ENCODE peak calls at places on chromosomes 11 and 22, in nine cellular contexts. One of them, this sample, is unnamed.

GRCh38 chr11:68269414-68270081 is 2.2 kb downstream of the C11orf24 start:
- DNase-seq in heart left ventricle: peak
- DNase-seq in Peyer's patch: no peak
- DNase-seq in lower lobe of right lung: no peak
- DNase-seq in PC-3: peak
- DNase-seq in adrenal gland: no peak
- DNase-seq in HCT116: no peak
- DNase-seq in mammary epithelial cell: peak
- DNase-seq in psoas muscle: no peak
- DNase-seq in this sample: no peak

GRCh38 chr11:9626778-9627394 is 37.0 kb upstream of the SWAP70 start:
- DNase-seq in heart left ventricle: peak
- DNase-seq in Peyer's patch: no peak
- DNase-seq in lower lobe of right lung: no peak
- DNase-seq in PC-3: no peak
- DNase-seq in adrenal gland: peak
- DNase-seq in HCT116: no peak
- DNase-seq in mammary epithelial cell: no peak
- DNase-seq in psoas muscle: peak
- DNase-seq in this sample: no peak

GRCh38 chr11:72634016-72634415 is 40.2 kb downstream of the PDE2A start:
- DNase-seq in heart left ventricle: no peak
- DNase-seq in Peyer's patch: no peak
- DNase-seq in lower lobe of right lung: no peak
- DNase-seq in PC-3: no peak
- DNase-seq in adrenal gland: no peak
- DNase-seq in HCT116: no peak
- DNase-seq in mammary epithelial cell: no peak
- DNase-seq in psoas muscle: no peak
- DNase-seq in this sample: no peak

GRCh38 chr11:5600374-5600851 is 4.0 kb downstream of the TRIM6 start:
- DNase-seq in heart left ventricle: peak
- DNase-seq in Peyer's patch: peak
- DNase-seq in lower lobe of right lung: peak
- DNase-seq in PC-3: peak
- DNase-seq in adrenal gland: peak
- DNase-seq in HCT116: peak
- DNase-seq in mammary epithelial cell: no peak
- DNase-seq in psoas muscle: peak
- DNase-seq in this sample: peak

GRCh38 chr22:33328789-33329296 is 270.7 kb upstream of the SYN3 start:
- DNase-seq in heart left ventricle: no peak
- DNase-seq in Peyer's patch: no peak
- DNase-seq in lower lobe of right lung: no peak
- DNase-seq in PC-3: no peak
- DNase-seq in adrenal gland: no peak
- DNase-seq in HCT116: no peak
- DNase-seq in mammary epithelial cell: peak
- DNase-seq in psoas muscle: no peak
- DNase-seq in this sample: no peak

GRCh38 chr22:37019309-37020191 is at the start of the genes MPST and TST:
- DNase-seq in heart left ventricle: peak
- DNase-seq in Peyer's patch: peak
- DNase-seq in lower lobe of right lung: peak
- DNase-seq in PC-3: peak
- DNase-seq in adrenal gland: peak
- DNase-seq in HCT116: no peak
- DNase-seq in mammary epithelial cell: peak
- DNase-seq in psoas muscle: peak
- DNase-seq in this sample: peak

GRCh38 chr11:86218125-86219081 is 26.1 kb upstream of the EED start:
- DNase-seq in heart left ventricle: peak
- DNase-seq in Peyer's patch: peak
- DNase-seq in lower lobe of right lung: peak
- DNase-seq in PC-3: peak
- DNase-seq in adrenal gland: peak
- DNase-seq in HCT116: peak
- DNase-seq in mammary epithelial cell: peak
- DNase-seq in psoas muscle: peak
- DNase-seq in this sample: peak

GRCh38 chr11:47359162-47359561 is 6.7 kb upstream of the MYBPC3 start:
- DNase-seq in heart left ventricle: peak
- DNase-seq in Peyer's patch: no peak
- DNase-seq in lower lobe of right lung: peak
- DNase-seq in PC-3: no peak
- DNase-seq in adrenal gland: no peak
- DNase-seq in HCT116: no peak
- DNase-seq in mammary epithelial cell: no peak
- DNase-seq in psoas muscle: no peak
- DNase-seq in this sample: peak

GRCh38 chr22:40036591-40037225 is 42.0 kb downstream of the FAM83F start:
- DNase-seq in heart left ventricle: peak
- DNase-seq in Peyer's patch: peak
- DNase-seq in lower lobe of right lung: peak
- DNase-seq in PC-3: peak
- DNase-seq in adrenal gland: peak
- DNase-seq in HCT116: peak
- DNase-seq in mammary epithelial cell: no peak
- DNase-seq in psoas muscle: peak
- DNase-seq in this sample: peak

GRCh38 chr11:34792814-34793241 is 123.4 kb downstream of the APIP start:
- DNase-seq in heart left ventricle: no peak
- DNase-seq in Peyer's patch: no peak
- DNase-seq in lower lobe of right lung: no peak
- DNase-seq in PC-3: no peak
- DNase-seq in adrenal gland: peak
- DNase-seq in HCT116: no peak
- DNase-seq in mammary epithelial cell: no peak
- DNase-seq in psoas muscle: peak
- DNase-seq in this sample: no peak

GRCh38 chr22:38243007-38243775 is 29.6 kb downstream of the TMEM184B start:
- DNase-seq in heart left ventricle: peak
- DNase-seq in Peyer's patch: peak
- DNase-seq in lower lobe of right lung: no peak
- DNase-seq in PC-3: no peak
- DNase-seq in adrenal gland: peak
- DNase-seq in HCT116: no peak
- DNase-seq in mammary epithelial cell: peak
- DNase-seq in psoas muscle: peak
- DNase-seq in this sample: no peak

GRCh38 chr22:23530106-23530505 is 50.0 kb downstream of the IGLL1 start:
- DNase-seq in heart left ventricle: no peak
- DNase-seq in Peyer's patch: no peak
- DNase-seq in lower lobe of right lung: peak
- DNase-seq in PC-3: no peak
- DNase-seq in adrenal gland: no peak
- DNase-seq in HCT116: no peak
- DNase-seq in mammary epithelial cell: no peak
- DNase-seq in psoas muscle: peak
- DNase-seq in this sample: peak

GRCh38 chr22:48758905-48759875 is 1068.5 kb downstream of the BRD1 start:
- DNase-seq in heart left ventricle: no peak
- DNase-seq in Peyer's patch: peak
- DNase-seq in lower lobe of right lung: peak
- DNase-seq in PC-3: no peak
- DNase-seq in adrenal gland: peak
- DNase-seq in HCT116: no peak
- DNase-seq in mammary epithelial cell: no peak
- DNase-seq in psoas muscle: no peak
- DNase-seq in this sample: no peak

GRCh38 chr11:7677801-7678201 is 4.5 kb upstream of the CYB5R2 start:
- DNase-seq in heart left ventricle: no peak
- DNase-seq in Peyer's patch: no peak
- DNase-seq in lower lobe of right lung: no peak
- DNase-seq in PC-3: peak
- DNase-seq in adrenal gland: no peak
- DNase-seq in HCT116: no peak
- DNase-seq in mammary epithelial cell: no peak
- DNase-seq in psoas muscle: no peak
- DNase-seq in this sample: no peak

GRCh38 chr22:35403356-35403755 is 3.4 kb downstream of the MCM5 start:
- DNase-seq in heart left ventricle: no peak
- DNase-seq in Peyer's patch: no peak
- DNase-seq in lower lobe of right lung: no peak
- DNase-seq in PC-3: no peak
- DNase-seq in adrenal gland: no peak
- DNase-seq in HCT116: no peak
- DNase-seq in mammary epithelial cell: no peak
- DNase-seq in psoas muscle: no peak
- DNase-seq in this sample: no peak

GRCh38 chr11:67374571-67375276 is 1.3 kb upstream of the CLCF1 start:
- DNase-seq in heart left ventricle: no peak
- DNase-seq in Peyer's patch: no peak
- DNase-seq in lower lobe of right lung: no peak
- DNase-seq in PC-3: peak
- DNase-seq in adrenal gland: no peak
- DNase-seq in HCT116: no peak
- DNase-seq in mammary epithelial cell: peak
- DNase-seq in psoas muscle: no peak
- DNase-seq in this sample: peak

GRCh38 chr11:61454520-61454919 is 24.6 kb downstream of the SDHAF2 start:
- DNase-seq in heart left ventricle: no peak
- DNase-seq in Peyer's patch: no peak
- DNase-seq in lower lobe of right lung: no peak
- DNase-seq in PC-3: no peak
- DNase-seq in adrenal gland: no peak
- DNase-seq in HCT116: no peak
- DNase-seq in mammary epithelial cell: no peak
- DNase-seq in psoas muscle: no peak
- DNase-seq in this sample: no peak
- H3K27ac ChIP-seq in heart left ventricle: no peak
- H3K27ac ChIP-seq in Peyer's patch: no peak
- H3K27ac ChIP-seq in lower lobe of right lung: no peak
- H3K27ac ChIP-seq in PC-3: no peak
- H3K27ac ChIP-seq in adrenal gland: no peak
- H3K27ac ChIP-seq in HCT116: no peak
- H3K27ac ChIP-seq in mammary epithelial cell: no peak
- H3K27ac ChIP-seq in psoas muscle: no peak
- H3K27ac ChIP-seq in this sample: no peak

DNA sequence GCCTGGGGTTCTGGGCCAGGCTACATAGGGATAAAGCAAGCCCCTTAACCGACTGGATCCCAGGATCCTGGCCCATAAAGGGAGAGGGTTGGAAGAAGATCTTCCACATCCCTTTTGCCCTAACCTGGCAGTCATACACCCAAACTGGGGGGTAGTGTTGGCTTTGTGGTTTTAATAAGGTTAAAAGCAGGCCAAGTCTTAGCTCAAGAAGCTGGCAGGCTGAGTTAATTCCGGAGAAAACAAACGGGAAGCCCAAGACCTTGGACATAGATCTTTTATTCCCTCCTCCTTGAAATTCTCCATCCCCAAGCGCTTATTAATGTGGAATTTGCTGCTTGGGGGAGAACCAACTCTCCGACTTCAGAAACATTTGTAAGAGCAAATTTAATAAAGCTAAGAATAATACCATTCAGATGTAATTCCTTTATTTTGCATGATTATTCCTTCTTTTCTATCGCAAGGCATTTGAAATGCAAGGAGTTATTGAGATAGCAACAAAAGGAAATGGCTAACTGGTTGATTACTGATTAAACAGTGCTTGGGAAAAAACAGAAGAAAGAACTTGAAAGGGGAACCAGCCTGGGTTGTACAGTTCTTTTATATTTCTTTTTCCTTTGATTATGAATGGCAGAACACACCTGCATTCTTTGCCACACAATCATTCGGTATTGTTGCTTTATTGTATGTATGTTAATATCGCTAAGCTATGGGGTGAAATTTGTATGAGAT is 6.2 kb upstream of the ARHGAP8 start:
- DNase-seq in heart left ventricle: no peak
- DNase-seq in Peyer's patch: no peak
- DNase-seq in lower lobe of right lung: no peak
- DNase-seq in PC-3: no peak
- DNase-seq in adrenal gland: no peak
- DNase-seq in HCT116: no peak
- DNase-seq in mammary epithelial cell: no peak
- DNase-seq in psoas muscle: no peak
- DNase-seq in this sample: no peak
- TF ChIP-seq CTCF in heart left ventricle: no peak
- TF ChIP-seq CTCF in Peyer's patch: no peak
- TF ChIP-seq CTCF in lower lobe of right lung: no peak
- TF ChIP-seq CTCF in PC-3: no peak
- TF ChIP-seq CTCF in adrenal gland: no peak
- TF ChIP-seq CTCF in HCT116: no peak
- TF ChIP-seq CTCF in mammary epithelial cell: no peak
- TF ChIP-seq CTCF in psoas muscle: no peak
- TF ChIP-seq CTCF in this sample: no peak

GRCh38 chr11:124643042-124643604 is 20.5 kb downstream of the TBRG1 start:
- DNase-seq in heart left ventricle: no peak
- DNase-seq in Peyer's patch: no peak
- DNase-seq in lower lobe of right lung: no peak
- DNase-seq in PC-3: no peak
- DNase-seq in adrenal gland: no peak
- DNase-seq in HCT116: no peak
- DNase-seq in mammary epithelial cell: no peak
- DNase-seq in psoas muscle: no peak
- DNase-seq in this sample: no peak

GRCh38 chr11:124644426-124645280 is 22.0 kb downstream of the TBRG1 start:
- DNase-seq in heart left ventricle: peak
- DNase-seq in Peyer's patch: peak
- DNase-seq in lower lobe of right lung: peak
- DNase-seq in PC-3: peak
- DNase-seq in adrenal gland: peak
- DNase-seq in HCT116: peak
- DNase-seq in mammary epithelial cell: peak
- DNase-seq in psoas muscle: peak
- DNase-seq in this sample: no peak

GRCh38 chr11:124642628-124643027 is 20.0 kb downstream of the TBRG1 start:
- DNase-seq in heart left ventricle: no peak
- DNase-seq in Peyer's patch: no peak
- DNase-seq in lower lobe of right lung: no peak
- DNase-seq in PC-3: no peak
- DNase-seq in adrenal gland: no peak
- DNase-seq in HCT116: no peak
- DNase-seq in mammary epithelial cell: no peak
- DNase-seq in psoas muscle: no peak
- DNase-seq in this sample: no peak

GRCh38 chr11:124646148-124646547 is 23.5 kb downstream of the TBRG1 start:
- DNase-seq in heart left ventricle: no peak
- DNase-seq in Peyer's patch: no peak
- DNase-seq in lower lobe of right lung: no peak
- DNase-seq in PC-3: no peak
- DNase-seq in adrenal gland: no peak
- DNase-seq in HCT116: no peak
- DNase-seq in mammary epithelial cell: no peak
- DNase-seq in psoas muscle: no peak
- DNase-seq in this sample: no peak

GRCh38 chr11:124643605-124644425 is 21.2 kb downstream of the TBRG1 start:
- DNase-seq in heart left ventricle: no peak
- DNase-seq in Peyer's patch: no peak
- DNase-seq in lower lobe of right lung: no peak
- DNase-seq in PC-3: no peak
- DNase-seq in adrenal gland: no peak
- DNase-seq in HCT116: no peak
- DNase-seq in mammary epithelial cell: peak
- DNase-seq in psoas muscle: no peak
- DNase-seq in this sample: no peak
- H3K27ac ChIP-seq in heart left ventricle: no peak
- H3K27ac ChIP-seq in Peyer's patch: no peak
- H3K27ac ChIP-seq in lower lobe of right lung: no peak
- H3K27ac ChIP-seq in PC-3: no peak
- H3K27ac ChIP-seq in adrenal gland: no peak
- H3K27ac ChIP-seq in HCT116: no peak
- H3K27ac ChIP-seq in mammary epithelial cell: no peak
- H3K27ac ChIP-seq in psoas muscle: no peak
- H3K27ac ChIP-seq in this sample: no peak

GRCh38 chr11:17471501-17471900 is 5.1 kb downstream of the ABCC8 start:
- DNase-seq in heart left ventricle: no peak
- DNase-seq in Peyer's patch: no peak
- DNase-seq in lower lobe of right lung: no peak
- DNase-seq in PC-3: peak
- DNase-seq in adrenal gland: no peak
- DNase-seq in HCT116: no peak
- DNase-seq in mammary epithelial cell: no peak
- DNase-seq in psoas muscle: peak
- DNase-seq in this sample: no peak
- TF ChIP-seq CTCF in heart left ventricle: no peak
- TF ChIP-seq CTCF in Peyer's patch: no peak
- TF ChIP-seq CTCF in lower lobe of right lung: no peak
- TF ChIP-seq CTCF in PC-3: peak
- TF ChIP-seq CTCF in adrenal gland: no peak
- TF ChIP-seq CTCF in HCT116: peak
- TF ChIP-seq CTCF in mammary epithelial cell: no peak
- TF ChIP-seq CTCF in psoas muscle: peak
- TF ChIP-seq CTCF in this sample: no peak